ENCODE peak calls at places on chromosomes 4 and X, in eight cellular contexts. E is NCI-H345; H is activated T-helper 1 cell treated with anti-CD3 and anti-CD28 coated beads, Interleukin-2, amount 50 U/mL, for 16 hours; B is naive thymus-derived CD4-positive, alpha-beta T cell; G is SW480; V is NCI-H1694 treated with DMSO at 0.1 percent for 48 hours; Q is foreskin fibroblast; U is RPMI8226. I is an unnamed sample.

GRCh38 chrX:136395271-136395670 is 92.5 kb upstream of the BRS3 start:
- DNase-seq in V (no peak), B (no peak), G (no peak), U (no peak), E (no peak), Q (peak; percentile 7), H (no peak), I (no peak)

GRCh38 chrX:67673741-67674274 is 130.0 kb downstream of the AR start:
- DNase-seq in G (no peak), V (no peak), U (no peak), Q (no peak), H (no peak), B (no peak), E (no peak), I (no peak)

GRCh38 chr4:20532871-20533870 is 167.1 kb upstream of the PACRGL start:
- DNase-seq in Q (no peak), B (no peak), H (no peak), G (peak; percentile 7), V (no peak), E (no peak), U (no peak), I (no peak)

GRCh38 chrX:128992107-128992971 is 531.0 kb downstream of the SMARCA1 start:
- DNase-seq in H (no peak), V (no peak), E (no peak), B (no peak), U (no peak), Q (no peak), G (no peak), I (no peak)

GRCh38 chrX:152901816-152902501 is 4.1 kb downstream of the ZNF185 start:
- DNase-seq in H (no peak), U (no peak), Q (no peak), V (no peak), E (no peak), B (no peak), G (no peak), I (no peak)

GRCh38 chrX:24002167-24002566 is 24.8 kb downstream of the KLHL15 start:
- DNase-seq in B (no peak), U (no peak), G (no peak), E (no peak), Q (no peak), H (no peak), V (no peak), I (no peak)

GRCh38 chr4:124591646-124592045 is 120.9 kb downstream of the ANKRD50 start:
- DNase-seq in E (no peak), B (no peak), H (no peak), U (no peak), G (no peak), Q (no peak), V (no peak), I (no peak)

GRCh38 chr4:184856277-184856609 is 30.5 kb upstream of the ACSL1 start:
- DNase-seq in B (no peak), Q (no peak), E (no peak), U (no peak), H (no peak), V (no peak), G (no peak), I (no peak)

GRCh38 chr4:145937990-145938611 is 522 bp downstream of the ZNF827 start:
- DNase-seq in G (peak; percentile 52), E (peak; percentile 12), H (no peak), V (no peak), Q (no peak), B (peak; percentile 63), U (peak; percentile 20), I (peak; percentile 64)

GRCh38 chr4:52192697-52193096 is 141.6 kb downstream of the SPATA18 start:
- DNase-seq in B (no peak), Q (peak; percentile 91), G (no peak), U (no peak), V (no peak), E (no peak), H (no peak), I (no peak)

GRCh38 chr4:130479020-130479419 is 1383.1 kb downstream of the C4orf33 start:
- DNase-seq in H (no peak), B (no peak), U (no peak), E (no peak), Q (peak; percentile 3), G (no peak), V (no peak), I (no peak)

GRCh38 chrX:38817004-38817703 is 15.9 kb downstream of the MID1IP1 start:
- DNase-seq in V (no peak), U (peak; percentile 19), G (no peak), B (no peak), H (no peak), Q (no peak), E (no peak), I (no peak)

GRCh38 chr4:26237916-26238315 is 82.9 kb upstream of the RBPJ start:
- DNase-seq in G (no peak), V (no peak), E (no peak), U (no peak), B (no peak), Q (no peak), H (no peak), I (no peak)

GRCh38 chrX:24619647-24620046 is 27.5 kb downstream of the PCYT1B start:
- DNase-seq in B (no peak), H (no peak), Q (peak; percentile 39), V (no peak), G (peak; percentile 2), U (peak; percentile 7), E (peak; percentile 84), I (no peak)

GRCh38 chrX:118631586-118631985 is 95.8 kb upstream of the IL13RA1 start:
- DNase-seq in Q (no peak), E (no peak), U (no peak), V (no peak), H (no peak), G (no peak), B (no peak), I (no peak)

GRCh38 chrX:115332832-115333231 is 43.3 kb downstream of the LUZP4 start:
- DNase-seq in E (no peak), U (no peak), G (no peak), B (no peak), Q (no peak), H (no peak), V (no peak), I (no peak)

GRCh38 chr4:41418444-41418843 is 119.5 kb upstream of the LIMCH1 start:
- DNase-seq in E (no peak), G (peak; percentile 46), Q (peak; percentile 9), B (no peak), U (no peak), H (no peak), V (no peak), I (no peak)

GRCh38 chrX:132266583-132267355 is 47.5 kb upstream of the RAP2C start:
- DNase-seq in U (no peak), H (no peak), G (peak; percentile 2), E (no peak), Q (peak; percentile 16), V (no peak), B (no peak), I (no peak)

GRCh38 chrX:23557070-23557469 is 110.2 kb upstream of the PRDX4 start:
- DNase-seq in U (peak; percentile 31), V (no peak), H (no peak), B (no peak), Q (no peak), E (no peak), G (no peak), I (peak; percentile 1)

GRCh38 chr4:144701683-144702233 is 55.8 kb downstream of the HHIP start:
- DNase-seq in U (no peak), Q (peak; percentile 22), E (no peak), V (no peak), H (no peak), G (no peak), B (no peak), I (no peak)

GRCh38 chrX:125094901-125095300 is 224.8 kb upstream of the TEX13C start:
- DNase-seq in V (no peak), G (no peak), U (no peak), Q (no peak), E (no peak), B (no peak), H (no peak), I (no peak)

GRCh38 chr4:169615467-169616106 is 3.2 kb upstream of the NEK1 start:
- DNase-seq in H (no peak), V (no peak), E (no peak), U (no peak), G (no peak), Q (no peak), B (no peak), I (no peak)

GRCh38 chr4:120633810-120634209 is 288.7 kb downstream of the PRDM5 start:
- DNase-seq in B (no peak), V (no peak), Q (no peak), E (no peak), U (no peak), H (no peak), G (no peak), I (no peak)

GRCh38 chr4:168995537-168996295 is 14.3 kb downstream of the CBR4 start:
- DNase-seq in Q (no peak), B (no peak), H (no peak), G (no peak), V (no peak), U (no peak), E (no peak), I (no peak)

GRCh38 chr4:121740796-121741409 is 24.1 kb downstream of the SMIM43 start:
- DNase-seq in U (no peak), H (no peak), E (no peak), G (no peak), V (no peak), Q (no peak), B (no peak), I (no peak)

GRCh38 chrX:138885886-138886285 is 174.4 kb upstream of the FGF13 start:
- DNase-seq in E (no peak), U (no peak), G (no peak), B (no peak), Q (no peak), H (no peak), V (no peak), I (no peak)

GRCh38 chr4:154189346-154189745 is 302.3 kb downstream of the DCHS2 start:
- DNase-seq in H (no peak), E (no peak), Q (peak; percentile 20), G (no peak), B (no peak), V (no peak), U (no peak), I (no peak)

GRCh38 chr4:148447672-148448071 is 5.5 kb upstream of the NR3C2 start:
- DNase-seq in Q (no peak), E (no peak), V (no peak), H (no peak), U (no peak), B (peak; percentile 49), G (no peak), I (no peak)

GRCh38 chr4:112523764-112524505 is 8.0 kb upstream of the NEUROG2 start:
- DNase-seq in Q (no peak), V (peak; percentile 14), E (peak; percentile 58), G (peak; percentile 70), H (peak; percentile 59), B (peak; percentile 68), U (peak; percentile 90), I (peak; percentile 93)

GRCh38 chr4:151316645-151317044 is 8.8 kb downstream of the SH3D19 start:
- DNase-seq in Q (no peak), V (no peak), B (no peak), G (no peak), U (no peak), H (no peak), E (no peak), I (no peak)

GRCh38 chr4:1572521-1572920 is 111.6 kb downstream of the FAM53A start:
- DNase-seq in Q (no peak), H (no peak), V (no peak), U (no peak), G (no peak), E (no peak), B (no peak), I (no peak)

GRCh38 chrX:68748030-68748429 is 80.8 kb upstream of the EFNB1 start:
- DNase-seq in V (no peak), B (no peak), E (no peak), U (no peak), Q (no peak), G (no peak), H (no peak), I (no peak)